ENCODE peak calls at places on chromosomes 5 and 9, in nine cellular contexts. R is WTC11, J is fibroblast of lung, I is tibial artery, V is B cell, G is GM23338, L is left ventricle myocardium inferior, W is Panc1, D is GM13976. F is an unnamed sample.

GRCh38 chr9:129284607-129285291 is 106.7 kb upstream of the IER5L start:
- DNase-seq in R (no peak), J (no peak), I (peak), V (peak), G (no peak), L (no peak), W (no peak), D (no peak), F (no peak)

GRCh38 chr5:87127426-87127825 is 140.3 kb upstream of the RASA1 start:
- DNase-seq in R (no peak), J (peak), I (no peak), V (no peak), G (no peak), L (no peak), W (no peak), D (no peak), F (peak)

GRCh38 chr5:138706655-138707480 is 46.4 kb upstream of the CTNNA1 start:
- DNase-seq in R (no peak), J (peak), I (no peak), V (no peak), G (no peak), L (no peak), W (peak), D (no peak), F (peak)

GRCh38 chr5:143208781-143209510 is 194.5 kb downstream of the NR3C1 start:
- DNase-seq in R (no peak), J (peak), I (no peak), V (no peak), G (peak), L (no peak), W (peak), D (no peak), F (peak)

GRCh38 chr5:95699337-95699736 is 16.5 kb upstream of the SPATA9 start:
- DNase-seq in R (no peak), J (no peak), I (no peak), V (no peak), G (no peak), L (no peak), W (no peak), D (no peak), F (no peak)

GRCh38 chr5:132479812-132480441 is 10.6 kb downstream of the IRF1 start:
- DNase-seq in R (no peak), J (no peak), I (no peak), V (no peak), G (no peak), L (no peak), W (no peak), D (no peak), F (no peak)

GRCh38 chr5:125835293-125836172 is 587.7 kb upstream of the GRAMD2B start:
- DNase-seq in R (peak), J (peak), I (no peak), V (no peak), G (peak), L (peak), W (peak), D (peak), F (peak)

GRCh38 chr9:21233258-21233657 is 5.2 kb upstream of the IFNA17 start:
- DNase-seq in R (no peak), J (no peak), I (no peak), V (no peak), G (no peak), L (no peak), W (no peak), D (no peak), F (no peak)

GRCh38 chr5:179549973-179550510 is 312 bp upstream of the RUFY1 start:
- DNase-seq in R (no peak), J (peak), I (no peak), V (no peak), G (no peak), L (no peak), W (no peak), D (peak), F (peak)

GRCh38 chr9:22383720-22384119 is 62.9 kb upstream of the DMRTA1 start:
- DNase-seq in R (no peak), J (peak), I (no peak), V (no peak), G (peak), L (no peak), W (no peak), D (no peak), F (no peak)

GRCh38 chr9:133443982-133444381 is 15.8 kb upstream of the CACFD1 start:
- DNase-seq in R (no peak), J (peak), I (no peak), V (no peak), G (no peak), L (no peak), W (no peak), D (no peak), F (no peak)

GRCh38 chr9:78234810-78235209 is 1.1 kb upstream of the CEP78 start:
- DNase-seq in R (no peak), J (peak), I (no peak), V (no peak), G (no peak), L (no peak), W (no peak), D (no peak), F (peak)

GRCh38 chr5:5271606-5272321 is 131.6 kb downstream of the ADAMTS16 start:
- DNase-seq in R (no peak), J (peak), I (no peak), V (no peak), G (no peak), L (no peak), W (no peak), D (no peak), F (no peak)

GRCh38 chr5:15734058-15734457 is 234.1 kb downstream of the FBXL7 start:
- DNase-seq in R (peak), J (no peak), I (no peak), V (no peak), G (peak), L (peak), W (no peak), D (no peak), F (no peak)

GRCh38 chr9:91841591-91841990 is 108.4 kb downstream of the ROR2 start:
- DNase-seq in R (no peak), J (no peak), I (no peak), V (no peak), G (no peak), L (no peak), W (no peak), D (no peak), F (no peak)

GRCh38 chr9:21561502-21561901 is 79.4 kb upstream of the IFNE start:
- DNase-seq in R (no peak), J (no peak), I (no peak), V (no peak), G (no peak), L (no peak), W (no peak), D (no peak), F (no peak)

GRCh38 chr5:142325677-142326479 is 1.1 kb upstream of the SPRY4 start:
- DNase-seq in R (peak), J (peak), I (no peak), V (peak), G (peak), L (peak), W (no peak), D (no peak), F (peak)

GRCh38 chr5:57653636-57654290 is 171.2 kb upstream of the ACTBL2 start:
- DNase-seq in R (no peak), J (no peak), I (no peak), V (no peak), G (no peak), L (no peak), W (no peak), D (no peak), F (no peak)

GRCh38 chr9:125635888-125636287 is 71.1 kb downstream of the MAPKAP1 start:
- DNase-seq in R (no peak), J (no peak), I (no peak), V (no peak), G (no peak), L (no peak), W (no peak), D (no peak), F (no peak)

GRCh38 chr5:12557012-12557411 is 652.8 kb upstream of the CTNND2 start:
- DNase-seq in R (no peak), J (no peak), I (no peak), V (no peak), G (no peak), L (no peak), W (no peak), D (no peak), F (no peak)

GRCh38 chr5:172768573-172769323 is 2.2 kb downstream of the DUSP1 start:
- DNase-seq in R (no peak), J (peak), I (peak), V (no peak), G (no peak), L (no peak), W (peak), D (no peak), F (peak)

GRCh38 chr5:176870110-176870591 is 29.0 kb downstream of the HK3 start:
- DNase-seq in R (peak), J (peak), I (no peak), V (peak), G (peak), L (no peak), W (no peak), D (no peak), F (peak)

GRCh38 chr9:71977003-71977402 is 65.6 kb downstream of the C9orf85 start:
- DNase-seq in R (no peak), J (no peak), I (no peak), V (no peak), G (no peak), L (no peak), W (no peak), D (no peak), F (no peak)

GRCh38 chr5:179612577-179613459 is 10.7 kb downstream of the HNRNPH1 start:
- DNase-seq in R (peak), J (no peak), I (peak), V (no peak), G (no peak), L (no peak), W (no peak), D (no peak), F (peak)

GRCh38 chr5:127567026-127567768 is 49.8 kb downstream of the PRRC1 start:
- DNase-seq in R (no peak), J (no peak), I (no peak), V (no peak), G (no peak), L (no peak), W (no peak), D (peak), F (no peak)

GRCh38 chr5:20678814-20679298 is 690.9 kb upstream of the CDH18 start:
- DNase-seq in R (no peak), J (peak), I (no peak), V (no peak), G (no peak), L (no peak), W (peak), D (no peak), F (peak)

GRCh38 chr5:132506094-132506692 is 15.6 kb upstream of the IRF1 start:
- DNase-seq in R (no peak), J (peak), I (no peak), V (no peak), G (peak), L (no peak), W (no peak), D (peak), F (peak)

GRCh38 chr5:161230222-161230621 is 316.3 kb downstream of the GABRB2 start:
- DNase-seq in R (peak), J (no peak), I (no peak), V (no peak), G (peak), L (no peak), W (no peak), D (no peak), F (no peak)

GRCh38 chr9:129322641-129323375 is 144.7 kb upstream of the IER5L start:
- DNase-seq in R (no peak), J (no peak), I (peak), V (no peak), G (no peak), L (no peak), W (no peak), D (peak), F (no peak)

GRCh38 chr5:132074772-132075718 is 1.5 kb downstream of the CSF2 start:
- DNase-seq in R (no peak), J (no peak), I (no peak), V (no peak), G (no peak), L (no peak), W (no peak), D (no peak), F (no peak)

GRCh38 chr5:178431063-178431776 is 159.0 kb downstream of the COL23A1 start:
- DNase-seq in R (no peak), J (no peak), I (no peak), V (no peak), G (no peak), L (no peak), W (no peak), D (no peak), F (no peak)

GRCh38 chr5:135534609-135535419 is 950 bp downstream of the NEUROG1 start:
- DNase-seq in R (peak), J (no peak), I (no peak), V (no peak), G (peak), L (no peak), W (no peak), D (peak), F (no peak)

GRCh38 chr9:2015581-2016410 is 649 bp downstream of the SMARCA2 start:
- DNase-seq in R (peak), J (peak), I (peak), V (no peak), G (peak), L (peak), W (no peak), D (peak), F (peak)

GRCh38 chr9:77946969-77947368 is 84.6 kb downstream of the GNAQ start:
- DNase-seq in R (no peak), J (peak), I (no peak), V (no peak), G (no peak), L (no peak), W (no peak), D (no peak), F (no peak)

DNA sequence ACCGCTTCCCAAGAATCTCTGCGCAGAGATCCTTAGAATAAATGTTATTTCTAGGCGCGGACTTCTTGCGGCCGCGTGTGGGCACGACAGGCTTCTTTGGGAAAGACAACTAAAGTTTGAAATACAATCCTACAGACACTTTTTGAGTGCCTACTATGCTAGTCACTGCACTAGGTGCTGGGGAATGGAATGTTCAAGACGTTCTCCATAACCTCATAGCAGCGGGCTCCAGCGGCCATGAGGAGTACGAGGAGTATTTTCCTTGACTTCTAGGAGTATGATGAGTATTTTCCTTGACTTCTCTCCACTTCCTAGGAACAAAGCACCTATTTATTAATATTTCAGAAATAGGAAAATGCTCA is 636 bp upstream of the PWWP2A start:
- DNase-seq in R (no peak), J (no peak), I (no peak), V (no peak), G (no peak), L (no peak), W (no peak), D (no peak), F (no peak)
- TF ChIP-seq CTCF in R (no peak), J (peak), I (peak), V (no peak), G (no peak), L (peak), W (no peak), D (no peak), F (peak)

GRCh38 chr9:99948482-99948881 is 42.0 kb downstream of the STX17 start:
- DNase-seq in R (no peak), J (no peak), I (no peak), V (no peak), G (no peak), L (no peak), W (no peak), D (no peak), F (no peak)

GRCh38 chr9:99948896-99949295 is 42.4 kb downstream of the STX17 start:
- DNase-seq in R (no peak), J (peak), I (no peak), V (no peak), G (no peak), L (no peak), W (no peak), D (no peak), F (peak)

GRCh38 chr9:99947395-99947794 is 40.9 kb downstream of the STX17 start:
- DNase-seq in R (no peak), J (no peak), I (no peak), V (no peak), G (peak), L (no peak), W (no peak), D (no peak), F (no peak)
- TF ChIP-seq CTCF in R (no peak), J (no peak), I (no peak), V (no peak), G (peak), L (no peak), W (peak), D (no peak), F (peak)

GRCh38 chr9:26722755-26723154 is 169.8 kb downstream of the CAAP1 start:
- DNase-seq in R (no peak), J (no peak), I (no peak), V (no peak), G (no peak), L (no peak), W (no peak), D (no peak), F (no peak)

GRCh38 chr9:26725573-26725972 is 167.0 kb downstream of the CAAP1 start:
- DNase-seq in R (no peak), J (no peak), I (no peak), V (no peak), G (no peak), L (no peak), W (no peak), D (no peak), F (peak)

GRCh38 chr9:26727471-26727870 is 165.1 kb downstream of the CAAP1 start:
- DNase-seq in R (no peak), J (no peak), I (no peak), V (no peak), G (no peak), L (no peak), W (no peak), D (no peak), F (no peak)

DNA sequence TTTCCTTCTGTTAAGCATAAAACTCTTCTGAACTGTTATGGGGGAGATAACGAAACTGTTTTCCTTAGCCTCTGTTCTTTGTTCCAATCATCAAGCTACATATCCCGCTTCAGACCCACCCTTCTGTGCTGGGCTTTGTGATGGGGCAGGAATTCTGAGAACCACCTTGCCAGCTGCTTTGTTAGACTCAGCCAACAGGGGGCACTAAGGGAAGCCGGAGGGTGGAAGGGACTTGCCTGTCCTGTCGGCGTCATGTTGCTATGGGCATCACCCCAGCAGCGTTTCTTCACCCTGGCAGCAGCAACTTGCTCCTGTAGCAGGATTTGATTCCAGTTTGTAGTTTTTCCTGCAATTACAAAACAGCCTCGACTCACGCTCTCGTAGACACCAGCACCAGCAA is 169.1 kb downstream of the CAAP1 start:
- DNase-seq in R (peak), J (no peak), I (no peak), V (no peak), G (peak), L (no peak), W (no peak), D (peak), F (peak)
- TF ChIP-seq CTCF in R (peak), J (peak), I (no peak), V (no peak), G (peak), L (no peak), W (peak), D (peak), F (peak)

GRCh38 chr5:54900906-54901725 is 84.3 kb downstream of the ESM1 start:
- DNase-seq in R (no peak), J (peak), I (peak), V (no peak), G (no peak), L (no peak), W (no peak), D (no peak), F (peak)

GRCh38 chr5:54905246-54905770 is 80.1 kb downstream of the ESM1 start:
- DNase-seq in R (no peak), J (peak), I (no peak), V (no peak), G (no peak), L (no peak), W (no peak), D (no peak), F (no peak)

GRCh38 chr5:54902817-54903473 is 82.4 kb downstream of the ESM1 start:
- DNase-seq in R (no peak), J (peak), I (no peak), V (no peak), G (no peak), L (no peak), W (no peak), D (no peak), F (peak)

GRCh38 chr5:54905942-54906537 is 79.4 kb downstream of the ESM1 start:
- DNase-seq in R (peak), J (peak), I (peak), V (no peak), G (peak), L (peak), W (peak), D (peak), F (peak)

DNA sequence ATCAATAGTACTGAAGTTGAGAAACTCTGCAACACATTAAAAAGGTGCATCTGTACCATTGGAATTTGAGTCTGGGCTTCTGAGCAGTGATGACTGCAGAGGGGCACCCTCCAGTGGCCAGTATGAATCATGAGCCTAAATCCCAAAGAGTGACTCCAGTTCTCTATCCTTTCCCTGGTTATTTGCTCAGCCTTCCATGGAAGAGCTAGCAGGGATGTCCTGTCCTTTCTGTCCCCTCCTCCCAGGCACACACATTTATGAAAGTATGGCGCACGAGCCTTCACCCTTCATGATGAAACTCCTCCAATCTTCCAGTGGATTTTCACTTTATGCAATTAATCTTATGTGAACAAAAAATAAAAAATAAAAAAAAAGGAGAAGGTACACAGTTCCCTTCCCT is 81.0 kb downstream of the ESM1 start:
- DNase-seq in R (peak), J (peak), I (no peak), V (no peak), G (peak), L (no peak), W (no peak), D (no peak), F (peak)
- TF ChIP-seq CTCF in R (no peak), J (peak), I (peak), V (no peak), G (peak), L (peak), W (peak), D (no peak), F (peak)